ENCODE peak calls at places on chromosomes 6 and 20, in four cellular contexts. Q is T-cell, L is left ventricle myocardium inferior, G is Kasumi-1. R is an unnamed sample.

GRCh38 chr6:20946037-20946436 is 411.8 kb downstream of the CDKAL1 start:
- DNase-seq in Q (no peak), L (no peak), G (peak), R (no peak)

GRCh38 chr6:11153447-11153846 is 41.9 kb upstream of the ERVFRD-1 start:
- DNase-seq in Q (no peak), L (no peak), G (no peak), R (no peak)

GRCh38 chr20:62831361-62831788 is 14.5 kb downstream of the COL9A3 start:
- DNase-seq in Q (no peak), L (no peak), G (no peak), R (no peak)

GRCh38 chr20:62929051-62929538 is 2.8 kb upstream of the DIDO1 start:
- DNase-seq in Q (peak), L (peak), G (peak), R (peak)

GRCh38 chr6:87066449-87067288 is 28.2 kb downstream of the CGA start:
- DNase-seq in Q (peak), L (no peak), G (peak), R (peak)

GRCh38 chr20:17771206-17772004 is 71.6 kb downstream of the BANF2 start:
- DNase-seq in Q (no peak), L (no peak), G (no peak), R (no peak)

GRCh38 chr20:21090738-21091120 is 15.4 kb downstream of the LINC00237 start:
- DNase-seq in Q (no peak), L (no peak), G (no peak), R (no peak)

GRCh38 chr20:61846074-61846473 is 219.6 kb downstream of the TAF4 start:
- DNase-seq in Q (no peak), L (no peak), G (no peak), R (no peak)

GRCh38 chr6:142378138-142378875 is 76.5 kb downstream of the ADGRG6 start:
- DNase-seq in Q (no peak), L (no peak), G (peak), R (no peak)

GRCh38 chr20:44111712-44112335 is 75.2 kb downstream of the JPH2 start:
- DNase-seq in Q (no peak), L (no peak), G (no peak), R (no peak)

GRCh38 chr6:140345935-140346334 is 971.5 kb upstream of the CITED2 start:
- DNase-seq in Q (no peak), L (no peak), G (no peak), R (no peak)

GRCh38 chr6:167831281-167831680 is 4.6 kb downstream of the AFDN start:
- DNase-seq in Q (no peak), L (no peak), G (no peak), R (no peak)

GRCh38 chr20:9311132-9311531 is 203.3 kb upstream of the LAMP5 start:
- DNase-seq in Q (no peak), L (no peak), G (no peak), R (no peak)

GRCh38 chr20:63264519-63264918 is 8.1 kb upstream of the ARFGAP1 start:
- DNase-seq in Q (no peak), L (no peak), G (no peak), R (no peak)

GRCh38 chr6:74870403-74870802 is 335.4 kb downstream of the COL12A1 start:
- DNase-seq in Q (no peak), L (no peak), G (peak), R (no peak)

GRCh38 chr6:40845588-40845987 is 193.4 kb downstream of the UNC5CL start:
- DNase-seq in Q (no peak), L (no peak), G (peak), R (peak)

GRCh38 chr6:140879861-140880260 is 1252.9 kb upstream of the GJE1 start:
- DNase-seq in Q (no peak), L (no peak), G (no peak), R (no peak)

GRCh38 chr6:13412639-13413465 is 74.5 kb downstream of the GFOD1 start:
- DNase-seq in Q (no peak), L (no peak), G (no peak), R (no peak)

GRCh38 chr6:107695061-107695715 is 128.9 kb downstream of the SCML4 start:
- DNase-seq in Q (no peak), L (no peak), G (no peak), R (no peak)